ENCODE peak calls at places on chromosomes 13 and 19, in six cellular contexts. T is amniotic stem cell; C is NCI-H2107; D is activated T-cell treated with anti-CD3 and anti-CD28 coated beads for 4 hours; F is activated naive CD8-positive, alpha-beta T cell treated with anti-CD3 and anti-CD28 coated beads, Interleukin-2, amount 50 U/mL, for 24 hours; O is posterior cingulate gyrus. E is an unnamed sample.

GRCh38 chr13:97629601-97630272 is 195.8 kb downstream of the RAP2A start:
- DNase-seq in T (no peak), C (peak), D (no peak), F (no peak), O (no peak), E (no peak)

GRCh38 chr19:40646564-40647254 is 43.7 kb downstream of the NUMBL start:
- DNase-seq in T (no peak), C (no peak), D (no peak), F (no peak), O (no peak), E (peak)

GRCh38 chr13:75178436-75178835 is 303.5 kb downstream of the TBC1D4 start:
- DNase-seq in T (no peak), C (no peak), D (no peak), F (no peak), O (no peak), E (no peak)

GRCh38 chr19:52248256-52248655 is 21.1 kb upstream of the ZNF766 start:
- DNase-seq in T (peak), C (no peak), D (peak), F (peak), O (no peak), E (peak)

GRCh38 chr19:49141352-49141751 is 13.8 kb downstream of the HRC start:
- DNase-seq in T (no peak), C (no peak), D (no peak), F (no peak), O (no peak), E (no peak)

GRCh38 chr19:16496613-16496983 is 404 bp downstream of the C19orf44 start:
- DNase-seq in T (no peak), C (no peak), D (no peak), F (no peak), O (no peak), E (peak)

GRCh38 chr19:56367829-56368711 is 25.3 kb downstream of the ZNF582 start:
- DNase-seq in T (peak), C (peak), D (peak), F (peak), O (peak), E (peak)

GRCh38 chr19:17041994-17042393 is 15.4 kb upstream of the CPAMD8 start:
- DNase-seq in T (no peak), C (no peak), D (no peak), F (no peak), O (no peak), E (peak)

GRCh38 chr19:56383826-56384605 is 9.3 kb downstream of the ZNF582 start:
- DNase-seq in T (no peak), C (no peak), D (no peak), F (no peak), O (no peak), E (peak)

E was measured in fibroblast of mammary gland.